ENCODE peak calls at places on chromosomes 1 and 21, in eight cellular contexts. One of them, this sample, is unnamed.

GRCh38 chr1:230058619-230059018 is 8.4 kb upstream of the GALNT2 start:
- DNase-seq in NCI-H1092 treated with DMSO at 0.1 percent for 48 hours: no peak
- DNase-seq in EH: no peak
- DNase-seq in astrocyte of the hippocampus: no peak
- DNase-seq in prostate gland: no peak
- DNase-seq in fibroblast of villous mesenchyme: no peak
- DNase-seq in HTR-8/SVneo: no peak
- DNase-seq in effector memory CD4-positive, alpha-beta T cell: no peak
- DNase-seq in this sample: no peak

GRCh38 chr1:223556414-223557124 is 108.9 kb downstream of the CAPN8 start:
- DNase-seq in HTR-8/SVneo: peak; percentile 37
- DNase-seq in prostate gland: no peak
- DNase-seq in fibroblast of villous mesenchyme: peak; percentile 15
- DNase-seq in NCI-H1092 treated with DMSO at 0.1 percent for 48 hours: peak; percentile 59
- DNase-seq in astrocyte of the hippocampus: no peak
- DNase-seq in effector memory CD4-positive, alpha-beta T cell: no peak
- DNase-seq in EH: peak; percentile 11
- DNase-seq in this sample: peak; percentile 72

GRCh38 chr1:95640746-95641145 is 406.7 kb downstream of the RWDD3 start:
- DNase-seq in prostate gland: peak; percentile 57
- DNase-seq in HTR-8/SVneo: no peak
- DNase-seq in EH: peak; percentile 1
- DNase-seq in NCI-H1092 treated with DMSO at 0.1 percent for 48 hours: peak; percentile 67
- DNase-seq in effector memory CD4-positive, alpha-beta T cell: no peak
- DNase-seq in fibroblast of villous mesenchyme: no peak
- DNase-seq in astrocyte of the hippocampus: peak; percentile 50
- DNase-seq in this sample: no peak

GRCh38 chr1:206979379-206980043 is 9.3 kb upstream of the FCAMR start:
- DNase-seq in astrocyte of the hippocampus: peak; percentile 31
- DNase-seq in NCI-H1092 treated with DMSO at 0.1 percent for 48 hours: peak; percentile 29
- DNase-seq in HTR-8/SVneo: peak; percentile 27
- DNase-seq in EH: peak; percentile 35
- DNase-seq in prostate gland: no peak
- DNase-seq in fibroblast of villous mesenchyme: peak; percentile 24
- DNase-seq in effector memory CD4-positive, alpha-beta T cell: no peak
- DNase-seq in this sample: peak; percentile 56

GRCh38 chr1:8825985-8826481 is 8.6 kb upstream of the RERE start:
- DNase-seq in effector memory CD4-positive, alpha-beta T cell: no peak
- DNase-seq in NCI-H1092 treated with DMSO at 0.1 percent for 48 hours: no peak
- DNase-seq in prostate gland: no peak
- DNase-seq in HTR-8/SVneo: peak; percentile 62
- DNase-seq in astrocyte of the hippocampus: peak; percentile 71
- DNase-seq in fibroblast of villous mesenchyme: peak; percentile 77
- DNase-seq in EH: peak; percentile 95
- DNase-seq in this sample: no peak

GRCh38 chr1:177890459-177890858 is 79.4 kb downstream of the SEC16B start:
- DNase-seq in effector memory CD4-positive, alpha-beta T cell: no peak
- DNase-seq in HTR-8/SVneo: no peak
- DNase-seq in astrocyte of the hippocampus: no peak
- DNase-seq in NCI-H1092 treated with DMSO at 0.1 percent for 48 hours: no peak
- DNase-seq in prostate gland: no peak
- DNase-seq in EH: no peak
- DNase-seq in fibroblast of villous mesenchyme: no peak
- DNase-seq in this sample: no peak

GRCh38 chr1:34162852-34163766 is 1.9 kb downstream of the CSMD2 start:
- DNase-seq in fibroblast of villous mesenchyme: peak; percentile 74
- DNase-seq in effector memory CD4-positive, alpha-beta T cell: no peak
- DNase-seq in NCI-H1092 treated with DMSO at 0.1 percent for 48 hours: peak; percentile 85
- DNase-seq in HTR-8/SVneo: peak; percentile 85
- DNase-seq in astrocyte of the hippocampus: peak; percentile 98
- DNase-seq in prostate gland: peak; percentile 32
- DNase-seq in EH: peak; percentile 97
- DNase-seq in this sample: peak; percentile 90

GRCh38 chr1:41225495-41225894 is 16.6 kb downstream of the SCMH1 start:
- DNase-seq in EH: no peak
- DNase-seq in NCI-H1092 treated with DMSO at 0.1 percent for 48 hours: no peak
- DNase-seq in prostate gland: no peak
- DNase-seq in effector memory CD4-positive, alpha-beta T cell: no peak
- DNase-seq in HTR-8/SVneo: no peak
- DNase-seq in astrocyte of the hippocampus: no peak
- DNase-seq in fibroblast of villous mesenchyme: no peak
- DNase-seq in this sample: no peak

GRCh38 chr1:212975607-212975918 is 25.2 kb downstream of the VASH2 start:
- DNase-seq in EH: peak; percentile 73
- DNase-seq in astrocyte of the hippocampus: no peak
- DNase-seq in fibroblast of villous mesenchyme: peak; percentile 87
- DNase-seq in prostate gland: no peak
- DNase-seq in HTR-8/SVneo: peak; percentile 23
- DNase-seq in effector memory CD4-positive, alpha-beta T cell: no peak
- DNase-seq in NCI-H1092 treated with DMSO at 0.1 percent for 48 hours: no peak
- DNase-seq in this sample: no peak

GRCh38 chr1:247392088-247392487 is 23.9 kb upstream of the NLRP3 start:
- DNase-seq in astrocyte of the hippocampus: no peak
- DNase-seq in prostate gland: no peak
- DNase-seq in effector memory CD4-positive, alpha-beta T cell: no peak
- DNase-seq in HTR-8/SVneo: no peak
- DNase-seq in fibroblast of villous mesenchyme: no peak
- DNase-seq in NCI-H1092 treated with DMSO at 0.1 percent for 48 hours: no peak
- DNase-seq in EH: no peak
- DNase-seq in this sample: no peak

GRCh38 chr1:179872558-179872957 is 5.0 kb downstream of the TOR1AIP2 start:
- DNase-seq in NCI-H1092 treated with DMSO at 0.1 percent for 48 hours: no peak
- DNase-seq in EH: no peak
- DNase-seq in effector memory CD4-positive, alpha-beta T cell: no peak
- DNase-seq in HTR-8/SVneo: no peak
- DNase-seq in fibroblast of villous mesenchyme: no peak
- DNase-seq in astrocyte of the hippocampus: no peak
- DNase-seq in prostate gland: no peak
- DNase-seq in this sample: no peak

GRCh38 chr21:41596241-41596925 is 88.4 kb upstream of the TMPRSS2 start:
- DNase-seq in HTR-8/SVneo: no peak
- DNase-seq in EH: no peak
- DNase-seq in prostate gland: no peak
- DNase-seq in fibroblast of villous mesenchyme: no peak
- DNase-seq in effector memory CD4-positive, alpha-beta T cell: no peak
- DNase-seq in NCI-H1092 treated with DMSO at 0.1 percent for 48 hours: no peak
- DNase-seq in astrocyte of the hippocampus: no peak
- DNase-seq in this sample: no peak